ENCODE peak calls at places on chromosomes 16 and 17, in ten cellular contexts. L, C, M, X, O, B, D, F, R and V are unnamed samples.

GRCh38 chr16:83402969-83403368 is 404.8 kb upstream of the HSBP1 start:
- DNase-seq in D (no peak), M (peak; percentile 77), C (no peak), O (no peak), F (no peak), L (no peak), R (no peak), X (peak; percentile 23), B (no peak), V (no peak)

GRCh38 chr16:71630808-71631207 is 4.8 kb downstream of the MARVELD3 start:
- DNase-seq in B (no peak), F (no peak), X (no peak), C (no peak), O (no peak), M (no peak), L (no peak), D (no peak), R (no peak), V (no peak)

GRCh38 chr17:56912105-56912999 is 1.5 kb downstream of the TRIM25 start:
- DNase-seq in D (no peak), F (no peak), R (no peak), M (no peak), L (no peak), C (no peak), B (no peak), O (no peak), X (no peak), V (no peak)

GRCh38 chr16:88466175-88466862 is 13.2 kb downstream of the ZFPM1 start:
- DNase-seq in L (no peak), C (no peak), B (peak; percentile 81), D (no peak), R (no peak), X (no peak), F (no peak), O (no peak), M (no peak), V (no peak)

GRCh38 chr17:76720941-76721340 is 5.5 kb downstream of the JMJD6 start:
- DNase-seq in M (no peak), R (no peak), D (no peak), L (no peak), X (no peak), O (no peak), B (no peak), F (no peak), C (no peak), V (no peak)

GRCh38 chr17:76845524-76845923 is 22.7 kb upstream of the MGAT5B start:
- DNase-seq in X (no peak), O (no peak), M (no peak), L (no peak), C (no peak), F (no peak), D (no peak), R (no peak), B (no peak), V (no peak)

GRCh38 chr17:74605361-74605760 is 13.3 kb upstream of the CD300LD start:
- DNase-seq in O (peak; percentile 47), F (no peak), B (no peak), X (no peak), D (no peak), C (no peak), R (no peak), L (no peak), M (peak; percentile 83), V (peak; percentile 16)

GRCh38 chr16:8866118-8866883 is 2.5 kb downstream of the CARHSP1 start:
- DNase-seq in X (peak; percentile 5), C (no peak), L (no peak), D (no peak), F (no peak), M (no peak), R (no peak), B (no peak), O (no peak), V (peak; percentile 97)

GRCh38 chr17:80034977-80035686 is 540 bp downstream of the TBC1D16 start:
- DNase-seq in F (no peak), D (no peak), R (peak; percentile 17), C (no peak), B (peak; percentile 46), O (no peak), L (peak; percentile 10), X (no peak), M (peak; percentile 20), V (peak; percentile 41)

GRCh38 chr17:76753061-76753961 is 15.4 kb downstream of the MFSD11 start:
- DNase-seq in X (no peak), O (no peak), M (no peak), R (no peak), L (no peak), C (no peak), D (peak; percentile 92), B (no peak), F (no peak), V (no peak)

GRCh38 chr17:68832140-68832871 is 122.9 kb downstream of the ABCA8 start:
- DNase-seq in X (no peak), M (no peak), B (no peak), O (no peak), F (no peak), C (no peak), D (no peak), R (no peak), L (no peak), V (no peak)

GRCh38 chr16:9330036-9330545 is 238.6 kb downstream of the HAPSTR1 start:
- DNase-seq in L (no peak), C (no peak), X (no peak), M (no peak), R (no peak), O (no peak), D (no peak), F (no peak), B (no peak), V (no peak)

GRCh38 chr16:12120331-12120981 is 143.9 kb downstream of the SNX29 start:
- DNase-seq in C (no peak), F (no peak), D (no peak), L (no peak), B (no peak), R (no peak), O (no peak), M (no peak), X (no peak), V (peak; percentile 62)

GRCh38 chr16:87057291-87057881 is 259.8 kb downstream of the C16orf95 start:
- DNase-seq in R (no peak), O (no peak), D (no peak), L (no peak), F (no peak), C (peak; percentile 69), B (no peak), M (no peak), X (no peak), V (peak; percentile 68)

GRCh38 chr16:83899272-83899897 is 470 bp downstream of the MLYCD start:
- DNase-seq in C (no peak), O (peak; percentile 31), D (no peak), R (no peak), F (no peak), B (peak; percentile 57), X (peak; percentile 21), M (peak; percentile 19), L (peak; percentile 10), V (peak; percentile 75)

GRCh38 chr16:85334718-85335583 is 222.7 kb upstream of the CIBAR2 start:
- DNase-seq in F (no peak), B (no peak), O (no peak), C (no peak), M (no peak), R (no peak), D (peak; percentile 31), L (no peak), X (no peak), V (peak; percentile 78)

GRCh38 chr16:75593825-75594820 is 27.9 kb downstream of the GABARAPL2 start:
- DNase-seq in F (peak; percentile 50), X (peak; percentile 35), R (no peak), D (no peak), B (no peak), M (peak; percentile 82), L (no peak), C (no peak), O (peak; percentile 7), V (peak; percentile 63)

GRCh38 chr16:73050115-73051099 is 2.5 kb upstream of the ZFHX3 start:
- DNase-seq in X (peak; percentile 44), F (no peak), D (no peak), R (no peak), B (no peak), L (no peak), C (peak; percentile 66), M (no peak), O (no peak), V (no peak)

GRCh38 chr16:73813523-73813922 is 483.1 kb upstream of the PSMD7 start:
- DNase-seq in F (no peak), R (no peak), B (no peak), C (no peak), D (no peak), O (no peak), L (no peak), M (no peak), X (no peak), V (no peak)

GRCh38 chr17:72691601-72692000 is 400.9 kb downstream of the SLC39A11 start:
- DNase-seq in B (no peak), F (no peak), M (peak; percentile 61), X (no peak), R (no peak), D (no peak), O (no peak), C (no peak), L (no peak), V (no peak)

GRCh38 chr17:7279453-7279852 is 2.1 kb upstream of the SLC2A4 start:
- DNase-seq in X (no peak), F (no peak), L (no peak), O (no peak), R (no peak), M (no peak), D (no peak), C (no peak), B (no peak), V (no peak)

GRCh38 chr16:84109598-84110325 is 7.0 kb downstream of the MBTPS1 start:
- DNase-seq in M (no peak), B (no peak), R (no peak), L (no peak), O (no peak), X (no peak), F (no peak), D (no peak), C (no peak), V (no peak)

GRCh38 chr17:34146440-34147043 is 108.5 kb upstream of the CCL2 start:
- DNase-seq in F (no peak), O (peak; percentile 44), X (peak; percentile 10), R (peak; percentile 5), D (no peak), L (peak; percentile 22), C (no peak), M (peak; percentile 46), B (peak; percentile 47), V (peak; percentile 69)